ENCODE peak calls at places on chromosomes 6 and 20, in five cellular contexts. R is astrocyte of the spinal cord, V is kidney, N is heart right ventricle, Q is epithelial cell of esophagus. F is an unnamed sample.

GRCh38 chr20:40763646-40764295 is 74.7 kb upstream of the MAFB start:
- DNase-seq in R (peak), V (no peak), N (no peak), Q (no peak), F (no peak)

GRCh38 chr6:89956182-89956581 is 61.9 kb downstream of the GJA10 start:
- DNase-seq in R (no peak), V (no peak), N (no peak), Q (no peak), F (no peak)

GRCh38 chr6:35148167-35148741 is 7.1 kb upstream of the TCP11 start:
- DNase-seq in R (peak), V (no peak), N (no peak), Q (peak), F (no peak)

GRCh38 chr20:14951105-14951504 is 613.7 kb upstream of the FLRT3 start:
- DNase-seq in R (no peak), V (no peak), N (no peak), Q (peak), F (no peak)

GRCh38 chr6:37126961-37127360 is 43.0 kb upstream of the PIM1 start:
- DNase-seq in R (no peak), V (peak), N (no peak), Q (peak), F (no peak)

GRCh38 chr6:1686117-1687098 is 76.7 kb downstream of the FOXC1 start:
- DNase-seq in R (peak), V (no peak), N (no peak), Q (peak), F (peak)

GRCh38 chr20:47382746-47383145 is 26.2 kb upstream of the ZMYND8 start:
- DNase-seq in R (no peak), V (no peak), N (no peak), Q (no peak), F (no peak)

GRCh38 chr6:128507337-128508310 is 12.8 kb downstream of the PTPRK start:
- DNase-seq in R (peak), V (no peak), N (no peak), Q (peak), F (no peak)

GRCh38 chr6:119327810-119328209 is 21.8 kb downstream of the MAN1A1 start:
- DNase-seq in R (no peak), V (no peak), N (no peak), Q (no peak), F (no peak)

GRCh38 chr6:10398439-10399218 is 16.2 kb downstream of the TFAP2A start:
- DNase-seq in R (no peak), V (peak), N (no peak), Q (no peak), F (no peak)

GRCh38 chr6:28203201-28203600 is 21.9 kb upstream of the ZSCAN9 start:
- DNase-seq in R (no peak), V (no peak), N (no peak), Q (no peak), F (no peak)

GRCh38 chr6:165931675-165932074 is 236.0 kb downstream of the TBXT start:
- DNase-seq in R (no peak), V (no peak), N (no peak), Q (no peak), F (no peak)
- TF ChIP-seq CTCF in R (no peak), V (no peak), N (no peak), Q (no peak), F (no peak)

GRCh38 chr6:72081880-72082279 is 195.5 kb downstream of the RIMS1 start:
- DNase-seq in R (no peak), V (no peak), N (no peak), Q (no peak), F (no peak)

GRCh38 chr6:72083976-72084375 is 197.6 kb downstream of the RIMS1 start:
- DNase-seq in R (no peak), V (no peak), N (no peak), Q (no peak), F (no peak)

GRCh38 chr6:72080260-72080941 is 194.1 kb downstream of the RIMS1 start:
- DNase-seq in R (no peak), V (no peak), N (no peak), Q (no peak), F (no peak)

DNA sequence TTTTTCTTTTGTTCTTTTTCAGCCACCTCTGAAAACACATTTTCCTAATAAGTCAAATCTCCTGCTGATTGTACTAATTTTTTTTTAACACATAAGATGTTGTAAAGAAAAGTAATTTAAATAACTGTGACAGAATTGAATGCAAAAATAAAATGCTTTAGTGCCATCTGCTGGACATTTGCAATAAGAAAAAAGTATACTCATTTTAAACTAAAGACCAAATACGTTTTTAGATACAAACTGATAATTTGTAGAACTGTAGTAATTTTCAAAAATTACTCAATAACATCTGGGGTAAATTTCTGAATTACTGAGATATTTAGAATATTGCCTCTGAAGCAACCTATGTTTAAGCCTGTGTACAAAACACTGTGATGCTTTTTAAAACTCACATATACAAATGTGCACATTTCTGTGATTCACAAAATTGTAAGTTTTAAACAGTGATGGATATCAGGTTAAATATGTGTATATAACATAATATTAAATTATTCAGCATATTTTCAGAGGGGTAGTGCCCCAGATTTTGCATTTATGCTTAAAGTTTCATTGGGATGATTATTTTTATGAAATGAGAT is 198.7 kb downstream of the RIMS1 start:
- DNase-seq in R (peak), V (no peak), N (no peak), Q (peak), F (no peak)
- TF ChIP-seq CTCF in R (peak), V (peak), N (peak), Q (no peak), F (peak)

DNA sequence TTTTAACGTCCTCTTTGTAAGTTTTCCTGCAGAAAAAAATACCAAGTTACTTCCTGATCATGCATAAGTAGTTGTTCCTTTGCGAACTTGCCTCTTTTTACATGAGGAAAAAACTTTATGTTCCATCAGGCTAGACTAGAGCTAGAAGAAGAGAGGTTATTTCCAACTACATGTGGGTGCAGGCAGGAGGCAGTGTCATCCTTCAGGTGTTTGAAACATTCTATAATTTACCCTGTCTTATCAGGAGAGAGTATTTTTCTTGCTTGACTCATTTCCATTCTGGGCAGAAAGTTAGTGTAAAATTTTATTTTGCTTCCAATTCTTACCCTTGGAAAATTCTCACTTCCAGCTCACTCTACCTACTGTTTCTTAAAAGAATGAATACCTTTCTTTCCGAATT is 28.5 kb upstream of the EPHA7 start:
- DNase-seq in R (no peak), V (no peak), N (no peak), Q (no peak), F (no peak)
- TF ChIP-seq CTCF in R (peak), V (no peak), N (no peak), Q (no peak), F (peak)

DNA sequence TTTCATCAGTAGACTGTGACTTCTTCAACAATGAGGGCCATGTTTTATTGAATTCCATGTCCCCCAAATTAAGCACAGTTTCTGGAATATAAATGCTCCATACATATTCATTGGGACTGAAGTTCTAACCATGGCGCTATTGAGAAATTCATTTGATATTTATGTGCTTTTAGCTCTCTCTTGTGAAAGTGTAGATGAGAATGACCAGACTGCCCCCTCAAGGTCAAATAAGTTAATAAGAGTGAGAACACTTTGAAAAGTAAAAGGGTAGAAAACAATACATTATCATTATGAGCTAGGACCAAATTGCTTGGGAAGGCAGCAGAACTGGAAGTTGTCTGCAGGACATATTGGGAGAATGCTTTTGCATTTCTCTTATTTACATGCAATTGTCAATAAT is 597.9 kb downstream of the EPM2A start:
- DNase-seq in R (peak), V (no peak), N (no peak), Q (peak), F (no peak)
- TF ChIP-seq CTCF in R (peak), V (no peak), N (peak), Q (peak), F (peak)

GRCh38 chr6:14709900-14710299 is 536.0 kb upstream of the JARID2 start:
- DNase-seq in R (no peak), V (no peak), N (no peak), Q (no peak), F (no peak)

GRCh38 chr6:14710421-14710820 is 535.4 kb upstream of the JARID2 start:
- DNase-seq in R (no peak), V (no peak), N (no peak), Q (no peak), F (no peak)

GRCh38 chr6:14713008-14713452 is 532.8 kb upstream of the JARID2 start:
- DNase-seq in R (peak), V (no peak), N (peak), Q (peak), F (no peak)

GRCh38 chr6:14711704-14712397 is 534.0 kb upstream of the JARID2 start:
- DNase-seq in R (no peak), V (no peak), N (no peak), Q (no peak), F (no peak)

GRCh38 chr6:14711056-14711703 is 534.7 kb upstream of the JARID2 start:
- DNase-seq in R (peak), V (no peak), N (no peak), Q (peak), F (no peak)
- TF ChIP-seq CTCF in R (peak), V (peak), N (peak), Q (peak), F (peak)

GRCh38 chr6:25698631-25699030 is 46.6 kb downstream of the SCGN start:
- DNase-seq in R (no peak), V (no peak), N (no peak), Q (no peak), F (no peak)
- TF ChIP-seq CTCF in R (no peak), V (no peak), N (no peak), Q (no peak), F (no peak)

GRCh38 chr6:116633685-116634084 is 17.4 kb downstream of the RSPH4A start:
- DNase-seq in R (no peak), V (no peak), N (no peak), Q (no peak), F (no peak)
- TF ChIP-seq CTCF in R (peak), V (no peak), N (no peak), Q (peak), F (peak)

DNA sequence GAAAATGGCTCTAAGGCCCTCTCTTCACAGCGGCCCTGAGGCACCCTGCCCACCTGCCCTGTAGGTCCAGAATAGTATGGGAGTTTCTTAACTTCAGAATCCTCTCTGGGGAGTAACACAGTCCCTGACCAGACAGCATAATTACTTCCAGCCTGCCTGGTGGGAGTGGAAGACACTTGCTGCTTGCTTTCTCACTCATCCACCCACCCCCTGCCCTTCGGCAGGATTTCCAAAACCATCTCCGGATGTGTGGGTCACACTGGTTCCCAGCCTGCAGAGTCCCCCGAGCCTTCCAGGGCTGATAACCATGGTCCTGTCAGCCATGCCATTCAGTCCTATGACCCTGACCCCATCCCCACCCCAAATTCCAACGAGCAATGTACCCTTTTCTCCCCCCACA is 5.4 kb downstream of the SLC29A1 start:
- DNase-seq in R (no peak), V (no peak), N (no peak), Q (no peak), F (no peak)
- TF ChIP-seq CTCF in R (no peak), V (no peak), N (no peak), Q (no peak), F (no peak)

DNA sequence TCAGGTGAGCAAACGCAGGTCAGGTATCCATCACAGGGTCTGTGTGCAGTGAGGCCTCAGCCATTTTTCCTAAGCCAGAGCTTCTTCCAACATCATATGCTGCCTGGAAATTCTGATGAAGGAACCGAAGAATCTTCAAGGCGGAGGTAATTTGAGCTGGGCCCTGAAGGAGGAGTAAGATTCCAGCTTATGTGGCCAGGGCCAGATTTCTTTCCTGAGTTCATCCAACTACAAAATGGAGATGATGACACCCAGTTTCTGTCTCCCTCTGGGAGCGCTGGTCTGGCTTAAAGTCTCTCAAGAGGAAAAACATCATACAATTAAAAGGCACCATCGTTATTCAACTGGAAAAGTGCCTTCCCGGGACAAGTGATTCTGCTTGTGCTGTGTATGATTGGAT is 6.9 kb upstream of the MANBAL start:
- DNase-seq in R (peak), V (no peak), N (no peak), Q (peak), F (no peak)
- TF ChIP-seq CTCF in R (peak), V (peak), N (peak), Q (peak), F (peak)